ENCODE peak calls at places on chromosomes 11 and 22, in seven cellular contexts. L is hepatocyte, P is stomach, N is brain microvascular endothelial cell, X is fibroblast of lung, B is neural progenitor cell, E is HCT116. G is an unnamed sample.
A peak's percentile ranks its signal among the peaks of the same experiment; 100 is the strongest.

GRCh38 chr22:37416806-37417205 is 10.5 kb downstream of the ELFN2 start:
- DNase-seq in B (peak; percentile 77), L (no peak), N (no peak), X (no peak), E (no peak), P (no peak), G (peak; percentile 28)

GRCh38 chr22:19927696-19928095 is 13.9 kb upstream of the COMT start:
- DNase-seq in B (no peak), L (no peak), X (no peak), P (no peak), E (no peak), N (no peak), G (no peak)

GRCh38 chr22:37842015-37842793 is 1.9 kb downstream of the ANKRD54 start:
- DNase-seq in E (no peak), L (peak; percentile 67), N (no peak), X (no peak), B (no peak), P (no peak), G (no peak)

GRCh38 chr11:41281131-41281742 is 178.2 kb downstream of the LRRC4C start:
- DNase-seq in X (peak; percentile 91), E (no peak), L (peak; percentile 14), B (no peak), P (no peak), N (peak; percentile 50), G (peak; percentile 11)

GRCh38 chr22:46578824-46579561 is 41.2 kb upstream of the GRAMD4 start:
- DNase-seq in N (no peak), B (peak; percentile 37), E (no peak), X (peak; percentile 37), L (peak; percentile 56), P (peak; percentile 57), G (no peak)

GRCh38 chr11:102564110-102564509 is 33.6 kb upstream of the MMP7 start:
- DNase-seq in B (no peak), E (peak; percentile 74), P (no peak), X (peak; percentile 84), L (peak; percentile 56), N (no peak), G (no peak)

GRCh38 chr11:118929496-118930151 is 3.9 kb upstream of the BCL9L start:
- DNase-seq in P (peak; percentile 93), N (peak; percentile 75), B (peak; percentile 94), L (peak; percentile 93), X (peak; percentile 92), E (peak; percentile 89), G (peak; percentile 94)

GRCh38 chr11:75583710-75584658 is 21.9 kb downstream of the SERPINH1 start:
- DNase-seq in B (peak; percentile 86), P (peak; percentile 39), X (peak; percentile 87), E (no peak), N (no peak), L (peak; percentile 82), G (peak; percentile 92)

GRCh38 chr11:107293677-107294344 is 163.8 kb downstream of the CWF19L2 start:
- DNase-seq in X (peak; percentile 37), P (no peak), N (peak; percentile 5), L (no peak), B (peak; percentile 9), E (no peak), G (peak; percentile 62)

GRCh38 chr11:119363874-119364590 is 17.5 kb downstream of the USP2 start:
- DNase-seq in L (peak; percentile 86), N (no peak), E (no peak), B (peak; percentile 86), P (peak; percentile 70), X (peak; percentile 20), G (peak; percentile 85)

GRCh38 chr22:23906641-23907040 is 12.5 kb downstream of the MIF start:
- DNase-seq in X (no peak), E (no peak), B (no peak), L (no peak), P (no peak), N (no peak), G (no peak)

GRCh38 chr11:114115406-114116054 is 56.0 kb downstream of the ZBTB16 start:
- DNase-seq in P (no peak), L (peak; percentile 20), N (no peak), E (no peak), B (peak; percentile 53), X (no peak), G (no peak)

DNA sequence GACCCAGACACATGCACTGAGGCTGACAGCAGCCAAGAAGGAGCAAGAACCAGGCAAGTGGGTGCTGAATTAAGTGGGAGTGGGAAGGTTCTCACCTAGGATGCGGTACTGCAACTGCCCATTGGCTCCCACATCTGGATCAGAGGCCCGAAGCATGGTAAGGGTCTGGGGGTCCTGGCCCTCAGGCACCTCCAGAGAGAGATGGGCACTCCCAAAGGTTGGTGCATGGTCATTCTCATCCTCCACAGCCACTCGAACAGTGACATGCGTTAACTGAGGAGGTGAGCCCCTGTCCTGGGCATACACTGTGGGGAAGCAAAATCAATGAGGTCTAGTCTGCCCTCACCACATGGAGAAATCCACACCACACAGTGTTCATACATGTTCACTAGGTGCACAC is 9.3 kb upstream of the TPP1 start:
- DNase-seq in B (no peak), E (no peak), N (no peak), P (no peak), L (no peak), X (no peak), G (no peak)
- H3K36me3 ChIP-seq in B (no peaks in the 10 kb centered on the region), E (no peaks in the 10 kb centered on the region), N (no peaks in the 10 kb centered on the region), P (peaks cover 13% of the 10 kb centered on the region), L (no peaks in the 10 kb centered on the region), X (no peaks in the 10 kb centered on the region), G (peaks cover 47% of the 10 kb centered on the region)

GRCh38 chr11:61896665-61897386 is 5.5 kb upstream of the FADS3 start:
- DNase-seq in N (no peak), P (no peak), E (no peak), B (no peak), X (no peak), L (no peak), G (no peak)
- H3K27ac ChIP-seq in N (no peak overlapping the region), P (no peak overlapping the region), E (no peak overlapping the region), B (no peak overlapping the region), X (no peak overlapping the region), L (no peak overlapping the region), G (no peak overlapping the region)

DNA sequence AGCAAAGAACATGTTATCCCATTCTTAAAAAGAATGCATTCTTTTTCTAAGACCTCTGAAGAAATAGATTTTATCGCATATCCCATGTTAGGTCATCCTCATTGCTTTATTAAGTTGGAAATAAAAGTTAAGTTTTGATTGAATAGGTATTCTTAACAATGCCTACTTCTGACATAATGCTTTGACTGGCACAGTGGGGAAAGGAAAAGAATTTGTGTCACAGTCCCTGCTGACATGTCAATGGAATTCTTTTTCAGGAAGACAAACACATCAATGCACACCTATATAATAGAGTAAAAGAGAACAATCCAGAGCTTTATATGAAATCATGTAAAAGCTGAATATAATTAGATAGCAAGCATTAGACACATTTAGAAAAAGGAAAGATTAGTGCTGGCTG is 105.7 kb downstream of the DBX1 start:
- DNase-seq in L (no peak), N (no peak), E (no peak), P (no peak), X (no peak), B (no peak), G (no peak)
- H3K36me3 ChIP-seq in L (no peaks in the 10 kb centered on the region), N (peaks cover 30% of the 10 kb centered on the region), E (no peaks in the 10 kb centered on the region), P (peaks cover 21% of the 10 kb centered on the region), X (peaks cover 18% of the 10 kb centered on the region), B (peaks cover 6% of the 10 kb centered on the region), G (peaks cover 95% of the 10 kb centered on the region)

GRCh38 chr11:95068549-95068948 is 1.8 kb downstream of the SRSF8 start:
- DNase-seq in B (peak; percentile 67), N (peak; percentile 96), X (peak; percentile 97), E (peak; percentile 94), P (peak; percentile 81), L (peak; percentile 91), G (peak; percentile 96)
- H3K27ac ChIP-seq in B (no peak overlapping the region), N (peak overlapping the region; percentile 79), X (peak overlapping the region; percentile 82), E (peak overlapping the region; percentile 96), P (peak overlapping the region; percentile 97), L (peak overlapping the region; percentile 99), G (no peak overlapping the region)

GRCh38 chr22:21624880-21625791 is 4.7 kb downstream of the YDJC start:
- DNase-seq in P (no peak), B (no peak), L (no peak), N (no peak), E (no peak), X (no peak), G (no peak)
- H3K36me3 ChIP-seq in P (peaks cover 5% of the 10 kb centered on the region), B (no peaks in the 10 kb centered on the region), L (no peaks in the 10 kb centered on the region), N (peaks cover 50% of the 10 kb centered on the region), E (no peaks in the 10 kb centered on the region), X (peaks cover 20% of the 10 kb centered on the region), G (peaks cover 7% of the 10 kb centered on the region)

GRCh38 chr11:123241874-123242538 is 47.0 kb upstream of the CLMP start:
- DNase-seq in E (no peak), B (no peak), X (no peak), P (no peak), N (no peak), L (no peak), G (no peak)
- H3K27ac ChIP-seq in E (no peak overlapping the region), B (no peak overlapping the region), X (no peak overlapping the region), P (no peak overlapping the region), N (no peak overlapping the region), L (no peak overlapping the region), G (no peak overlapping the region)

DNA sequence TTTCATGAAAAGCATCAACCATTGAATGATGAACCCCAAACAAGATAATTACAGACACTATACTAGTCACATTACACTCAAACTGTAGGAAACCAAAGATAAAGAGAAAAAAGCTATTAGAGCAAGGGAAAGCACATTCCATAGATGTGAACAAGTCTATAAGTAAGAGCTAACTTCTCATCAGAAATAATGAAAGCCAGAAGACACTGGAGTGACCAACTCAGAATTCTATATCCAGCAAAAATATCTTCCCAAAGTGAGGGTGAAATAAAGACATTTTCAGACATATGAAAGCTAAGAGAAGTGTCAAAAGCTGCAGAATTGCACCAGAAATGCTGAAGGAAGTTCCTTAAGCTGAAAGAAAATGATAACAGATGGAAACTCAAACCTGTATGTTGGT is 17.3 kb downstream of the FCHSD2 start:
- DNase-seq in L (no peak), E (no peak), B (no peak), N (no peak), X (no peak), P (no peak), G (no peak)
- H3K36me3 ChIP-seq in L (no peaks in the 10 kb centered on the region), E (no peaks in the 10 kb centered on the region), B (no peaks in the 10 kb centered on the region), N (no peaks in the 10 kb centered on the region), X (no peaks in the 10 kb centered on the region), P (no peaks in the 10 kb centered on the region), G (no peaks in the 10 kb centered on the region)

DNA sequence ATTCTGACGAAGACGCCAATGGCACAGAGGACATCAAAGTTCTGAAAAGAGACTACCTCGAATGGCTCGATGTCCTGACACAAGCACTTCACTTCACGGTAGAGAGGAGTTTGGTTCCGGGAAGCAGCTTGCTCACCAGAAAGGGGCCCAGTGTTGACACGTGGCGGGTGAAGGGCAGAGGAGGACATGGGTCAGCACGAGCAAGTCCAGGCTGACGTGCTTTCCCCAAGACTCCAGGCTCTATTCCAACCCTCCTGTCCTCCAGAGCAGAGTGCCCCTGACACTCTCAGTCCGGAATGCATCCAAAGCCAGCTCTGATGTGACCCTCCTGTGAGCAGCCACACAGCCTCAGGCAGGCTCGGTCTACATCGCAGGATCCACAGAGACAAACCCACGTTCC is 77.5 kb upstream of the BID start:
- DNase-seq in B (no peak), L (no peak), E (no peak), X (no peak), P (no peak), N (no peak), G (peak; percentile 68)
- H3K27ac ChIP-seq in B (no peak overlapping the region), L (no peak overlapping the region), E (no peak overlapping the region), X (no peak overlapping the region), P (peak overlapping the region; percentile 70), N (no peak overlapping the region), G (peak overlapping the region; percentile 71)

GRCh38 chr11:9405721-9406120 is 21.3 kb downstream of the IPO7 start:
- DNase-seq in E (no peak), X (no peak), P (no peak), B (no peak), L (no peak), N (no peak), G (no peak)
- H3K36me3 ChIP-seq in E (peaks cover 34% of the 10 kb centered on the region), X (peaks cover 4% of the 10 kb centered on the region), P (peaks cover 24% of the 10 kb centered on the region), B (peaks cover 38% of the 10 kb centered on the region), L (no peaks in the 10 kb centered on the region), N (peaks cover 25% of the 10 kb centered on the region), G (peaks cover 32% of the 10 kb centered on the region)

G was measured in cardiac muscle cell.